ENCODE peak calls at places on chromosomes 16 and 17, in ten cellular contexts. T is K562, D is ovary, C is stomach, I is tibial nerve, L is suprapubic skin, X is GM12878, N is sigmoid colon, E is SK-N-SH, M is H1. S is an unnamed sample.

GRCh38 chr17:74756891-74757290 is 8.5 kb downstream of the NHERF1 start:
- DNase-seq in M (no peak), X (no peak), L (no peak), T (no peak), E (no peak), C (peak; percentile 52), D (no peak), I (no peak), N (no peak), S (no peak)

GRCh38 chr17:74715144-74715543 is 2.4 kb upstream of the CD300LF start:
- DNase-seq in T (peak; percentile 28), D (no peak), L (no peak), E (no peak), I (no peak), X (no peak), N (no peak), M (no peak), C (peak; percentile 76), S (no peak)

GRCh38 chr17:75876190-75876937 is 2.0 kb downstream of the TRIM47 start:
- DNase-seq in L (no peak), E (peak; percentile 72), M (no peak), X (no peak), I (no peak), D (no peak), N (peak; percentile 77), T (no peak), C (peak; percentile 79), S (peak; percentile 87)

GRCh38 chr17:79990051-79990592 is 45.5 kb downstream of the TBC1D16 start:
- DNase-seq in D (peak; percentile 63), C (no peak), L (no peak), M (no peak), I (no peak), N (no peak), E (no peak), X (no peak), T (no peak), S (peak; percentile 82)

GRCh38 chr17:29565643-29566472 is 979 bp downstream of the ABHD15 start:
- DNase-seq in L (peak; percentile 81), E (peak; percentile 64), X (no peak), I (peak; percentile 24), M (no peak), N (peak; percentile 63), C (peak; percentile 59), D (no peak), T (no peak), S (peak; percentile 56)

GRCh38 chr17:81517339-81518112 is 4.9 kb upstream of the ACTG1 start:
- DNase-seq in D (peak; percentile 45), M (no peak), C (no peak), E (no peak), T (no peak), N (no peak), X (peak; percentile 82), L (no peak), I (no peak), S (peak; percentile 53)

GRCh38 chr16:50368410-50369132 is at the start of gene BRD7:
- DNase-seq in E (peak; percentile 97), N (no peak), L (no peak), C (peak; percentile 66), D (peak; percentile 87), M (no peak), T (peak; percentile 91), I (peak; percentile 32), X (no peak), S (peak; percentile 95)

GRCh38 chr17:80513892-80514291 is 30.7 kb upstream of the RPTOR start:
- DNase-seq in T (no peak), E (no peak), L (no peak), C (no peak), I (no peak), X (no peak), M (no peak), D (no peak), N (no peak), S (no peak)

GRCh38 chr16:11229906-11230305 is 26.1 kb downstream of the SOCS1 start:
- DNase-seq in L (no peak), E (no peak), X (no peak), T (no peak), N (no peak), D (no peak), M (no peak), C (peak; percentile 62), I (no peak), S (no peak)

GRCh38 chr17:81218991-81219390 is 3.8 kb downstream of the CEP131 start:
- DNase-seq in N (no peak), X (no peak), M (no peak), I (no peak), L (no peak), D (no peak), E (no peak), C (no peak), T (no peak), S (no peak)

GRCh38 chr17:65925606-65926307 is 266.2 kb downstream of the CEP112 start:
- DNase-seq in I (no peak), T (no peak), D (no peak), E (no peak), X (no peak), C (no peak), L (no peak), N (no peak), M (no peak), S (no peak)

GRCh38 chr17:80452173-80452915 is 24.1 kb downstream of the NPTX1 start:
- DNase-seq in X (no peak), L (no peak), C (no peak), N (no peak), M (no peak), T (no peak), E (no peak), D (no peak), I (no peak), S (no peak)

GRCh38 chr17:46764709-46765401 is 53.6 kb downstream of the WNT3 start:
- DNase-seq in C (peak; percentile 72), M (no peak), E (peak; percentile 59), D (no peak), X (no peak), T (peak; percentile 46), I (no peak), N (no peak), L (peak; percentile 53), S (no peak)

GRCh38 chr16:56950881-56951771 is 10.6 kb upstream of the CETP start:
- DNase-seq in T (peak; percentile 55), C (peak; percentile 70), I (no peak), M (no peak), N (peak; percentile 75), L (no peak), X (no peak), D (peak; percentile 73), E (peak; percentile 82), S (peak; percentile 59)

GRCh38 chr17:8598913-8599312 is 31.6 kb downstream of the MYH10 start:
- DNase-seq in E (no peak), I (no peak), T (no peak), N (no peak), M (no peak), L (no peak), X (no peak), D (no peak), C (no peak), S (no peak)

GRCh38 chr17:22266231-22266630 is 573.9 kb downstream of the KCNJ18 start:
- DNase-seq in N (no peak), X (no peak), D (no peak), M (no peak), L (peak; percentile 28), E (peak; percentile 71), I (no peak), T (peak; percentile 53), C (peak; percentile 17), S (no peak)

GRCh38 chr17:78992542-78993212 is 13.0 kb upstream of the LGALS3BP start:
- DNase-seq in D (peak; percentile 31), T (no peak), N (peak; percentile 38), X (no peak), L (peak; percentile 59), M (no peak), C (peak; percentile 27), E (no peak), I (peak; percentile 10), S (no peak)

GRCh38 chr17:3609689-3610088 is 478 bp upstream of the TRPV1 start:
- DNase-seq in N (no peak), L (no peak), M (no peak), E (no peak), I (no peak), D (no peak), X (no peak), C (no peak), T (no peak), S (no peak)

GRCh38 chr16:261031-261691 is 14.6 kb downstream of the RGS11 start:
- DNase-seq in M (no peak), T (no peak), E (no peak), I (no peak), D (no peak), C (no peak), N (no peak), X (no peak), L (no peak), S (no peak)
- H3K36me3 ChIP-seq in M (peaks cover 5% of the 10 kb centered on the region), T (peaks cover 22% of the 10 kb centered on the region), E (peaks cover 52% of the 10 kb centered on the region), I (peaks cover 88% of the 10 kb centered on the region), D (no peaks in the 10 kb centered on the region), C (peaks cover 83% of the 10 kb centered on the region), N (peaks cover 45% of the 10 kb centered on the region), X (peaks cover under 1% of the 10 kb centered on the region), L (peaks cover 74% of the 10 kb centered on the region), S (peaks cover 61% of the 10 kb centered on the region)

GRCh38 chr17:49223168-49223516 is 7.4 kb downstream of the PHOSPHO1 start:
- DNase-seq in I (no peak), N (no peak), C (no peak), D (no peak), T (no peak), E (no peak), L (no peak), X (no peak), M (no peak), S (no peak)
- H3K4me1 ChIP-seq in I (peaks cover 28% of the 10 kb centered on the region), N (peaks cover 18% of the 10 kb centered on the region), C (peaks cover 29% of the 10 kb centered on the region), D (peaks cover 3% of the 10 kb centered on the region), T (peaks cover 1% of the 10 kb centered on the region), E (no peaks in the 10 kb centered on the region), L (peaks cover 29% of the 10 kb centered on the region), X (peaks cover 46% of the 10 kb centered on the region), M (peaks cover 8% of the 10 kb centered on the region), S (peaks cover 34% of the 10 kb centered on the region)

DNA sequence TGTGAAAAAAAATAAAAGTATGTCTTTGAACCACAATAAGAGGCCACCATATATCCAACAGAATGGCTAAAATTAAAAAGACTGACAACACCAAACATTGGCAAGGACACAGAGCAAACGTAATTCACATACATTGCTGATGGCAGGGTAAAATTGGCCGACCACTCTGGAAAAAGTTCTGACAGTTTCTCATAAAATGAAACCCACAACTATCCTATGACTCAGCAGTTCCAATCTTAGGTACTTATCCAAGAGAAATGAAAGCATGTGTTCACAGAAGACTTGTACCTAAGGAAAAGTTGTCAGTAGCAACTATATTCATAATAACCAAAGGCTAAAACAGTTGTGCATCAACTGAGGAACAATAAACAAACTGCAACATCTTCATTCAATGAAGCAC is 357.3 kb upstream of the XYLT1 start:
- DNase-seq in C (no peak), M (no peak), T (no peak), L (no peak), I (no peak), N (no peak), X (no peak), E (no peak), D (no peak), S (no peak)
- TF ChIP-seq EP300 in C (no peak), M (no peak), T (no peak), L (no peak), I (no peak), N (peak; percentile 3), X (no peak), E (peak; percentile 39), D (no peak), S (no peak)

DNA sequence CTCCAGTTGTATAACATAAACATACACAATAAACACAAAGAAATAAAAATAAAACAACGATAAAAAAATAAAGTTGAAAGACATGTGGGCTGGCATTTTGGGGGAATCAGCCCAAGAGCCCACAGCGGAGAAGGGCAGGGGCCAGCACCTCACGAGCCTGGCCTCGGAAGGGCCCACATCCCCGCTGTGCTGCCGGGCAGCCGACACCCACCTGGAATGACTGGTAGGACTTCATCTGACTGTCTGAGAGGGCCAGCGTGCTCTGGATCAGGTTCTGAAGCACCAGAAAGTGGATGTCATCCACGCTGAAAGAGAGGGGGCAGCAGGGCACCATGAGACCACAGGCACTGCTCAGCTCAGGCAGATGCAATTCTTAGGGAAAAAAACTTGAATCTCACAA is 73.5 kb downstream of the GTF3C1 start:
- DNase-seq in N (no peak), T (no peak), I (no peak), C (no peak), D (no peak), X (no peak), L (no peak), E (no peak), M (no peak), S (no peak)
- H3K36me3 ChIP-seq in N (peaks cover 74% of the 10 kb centered on the region), T (peaks cover 89% of the 10 kb centered on the region), I (peaks cover 94% of the 10 kb centered on the region), C (peaks cover 100% of the 10 kb centered on the region), D (no peaks in the 10 kb centered on the region), X (peaks cover 13% of the 10 kb centered on the region), L (peaks cover 95% of the 10 kb centered on the region), E (peaks cover 63% of the 10 kb centered on the region), M (peaks cover 28% of the 10 kb centered on the region), S (peaks cover 99% of the 10 kb centered on the region)